ENCODE peak calls at places on chromosomes 7 and 10, in seven cellular contexts. One of them, this sample, is unnamed.

GRCh38 chr10:91864744-91865143 is 44.5 kb downstream of the FGFBP3 start:
- DNase-seq in C1 segment of cervical spinal cord: no peak
- DNase-seq in ovary: no peak
- DNase-seq in NCI-H1417: no peak
- DNase-seq in HS-5: no peak
- DNase-seq in progenitor cell of endocrine pancreas: no peak
- DNase-seq in iPS-NIHi11: no peak
- DNase-seq in this sample: no peak

GRCh38 chr7:144854839-144855424 is 19.1 kb upstream of the TPK1 start:
- DNase-seq in ovary: no peak
- DNase-seq in HS-5: no peak
- DNase-seq in NCI-H1417: peak; percentile 43
- DNase-seq in C1 segment of cervical spinal cord: no peak
- DNase-seq in iPS-NIHi11: peak; percentile 72
- DNase-seq in progenitor cell of endocrine pancreas: no peak
- DNase-seq in this sample: peak; percentile 29

GRCh38 chr10:6239213-6239991 is 36.7 kb downstream of the PFKFB3 start:
- DNase-seq in iPS-NIHi11: no peak
- DNase-seq in HS-5: peak; percentile 86
- DNase-seq in C1 segment of cervical spinal cord: no peak
- DNase-seq in NCI-H1417: no peak
- DNase-seq in ovary: no peak
- DNase-seq in progenitor cell of endocrine pancreas: no peak
- DNase-seq in this sample: no peak

GRCh38 chr10:47288916-47289495 is 11.0 kb upstream of the GDF10 start:
- DNase-seq in NCI-H1417: no peak
- DNase-seq in iPS-NIHi11: no peak
- DNase-seq in ovary: peak; percentile 13
- DNase-seq in HS-5: no peak
- DNase-seq in progenitor cell of endocrine pancreas: no peak
- DNase-seq in C1 segment of cervical spinal cord: no peak
- DNase-seq in this sample: no peak

GRCh38 chr10:80473692-80474596 is 19.8 kb downstream of the TSPAN14 start:
- DNase-seq in C1 segment of cervical spinal cord: no peak
- DNase-seq in progenitor cell of endocrine pancreas: no peak
- DNase-seq in NCI-H1417: no peak
- DNase-seq in iPS-NIHi11: no peak
- DNase-seq in HS-5: no peak
- DNase-seq in ovary: no peak
- DNase-seq in this sample: no peak

GRCh38 chr7:91772100-91772794 is 108.3 kb downstream of the MTERF1 start:
- DNase-seq in iPS-NIHi11: no peak
- DNase-seq in C1 segment of cervical spinal cord: no peak
- DNase-seq in NCI-H1417: no peak
- DNase-seq in progenitor cell of endocrine pancreas: no peak
- DNase-seq in HS-5: no peak
- DNase-seq in ovary: no peak
- DNase-seq in this sample: no peak

GRCh38 chr10:112959207-112959838 is 9.3 kb downstream of the TCF7L2 start:
- DNase-seq in progenitor cell of endocrine pancreas: no peak
- DNase-seq in HS-5: no peak
- DNase-seq in iPS-NIHi11: no peak
- DNase-seq in ovary: no peak
- DNase-seq in NCI-H1417: no peak
- DNase-seq in C1 segment of cervical spinal cord: no peak
- DNase-seq in this sample: no peak

GRCh38 chr10:11444148-11444516 is 167.3 kb downstream of the USP6NL start:
- DNase-seq in progenitor cell of endocrine pancreas: no peak
- DNase-seq in iPS-NIHi11: no peak
- DNase-seq in C1 segment of cervical spinal cord: no peak
- DNase-seq in HS-5: no peak
- DNase-seq in NCI-H1417: no peak
- DNase-seq in ovary: no peak
- DNase-seq in this sample: no peak

GRCh38 chr10:47027108-47027811 is 116.0 kb downstream of the PTPN20 start:
- DNase-seq in NCI-H1417: no peak
- DNase-seq in C1 segment of cervical spinal cord: no peak
- DNase-seq in ovary: peak; percentile 16
- DNase-seq in HS-5: no peak
- DNase-seq in progenitor cell of endocrine pancreas: no peak
- DNase-seq in iPS-NIHi11: no peak
- DNase-seq in this sample: no peak

GRCh38 chr10:47279276-47279675 is 20.7 kb upstream of the GDF10 start:
- DNase-seq in HS-5: no peak
- DNase-seq in C1 segment of cervical spinal cord: no peak
- DNase-seq in iPS-NIHi11: no peak
- DNase-seq in progenitor cell of endocrine pancreas: no peak
- DNase-seq in NCI-H1417: no peak
- DNase-seq in ovary: no peak
- DNase-seq in this sample: no peak

GRCh38 chr7:102849538-102849937 is 63.3 kb upstream of the LRRC17 start:
- DNase-seq in iPS-NIHi11: no peak
- DNase-seq in C1 segment of cervical spinal cord: no peak
- DNase-seq in HS-5: no peak
- DNase-seq in NCI-H1417: no peak
- DNase-seq in ovary: no peak
- DNase-seq in progenitor cell of endocrine pancreas: no peak
- DNase-seq in this sample: no peak

GRCh38 chr7:101066141-101066857 is 19.0 kb upstream of the TRIM56 start:
- DNase-seq in NCI-H1417: peak; percentile 67
- DNase-seq in C1 segment of cervical spinal cord: no peak
- DNase-seq in progenitor cell of endocrine pancreas: no peak
- DNase-seq in HS-5: no peak
- DNase-seq in iPS-NIHi11: no peak
- DNase-seq in ovary: peak; percentile 38
- DNase-seq in this sample: no peak

GRCh38 chr10:95758351-95759025 is 2.5 kb downstream of the ENTPD1 start:
- DNase-seq in NCI-H1417: no peak
- DNase-seq in ovary: no peak
- DNase-seq in iPS-NIHi11: no peak
- DNase-seq in HS-5: no peak
- DNase-seq in C1 segment of cervical spinal cord: no peak
- DNase-seq in progenitor cell of endocrine pancreas: no peak
- DNase-seq in this sample: no peak

GRCh38 chr7:40918701-40919271 is 784.0 kb downstream of the SUGCT start:
- DNase-seq in iPS-NIHi11: no peak
- DNase-seq in NCI-H1417: no peak
- DNase-seq in progenitor cell of endocrine pancreas: no peak
- DNase-seq in ovary: no peak
- DNase-seq in HS-5: peak; percentile 81
- DNase-seq in C1 segment of cervical spinal cord: no peak
- DNase-seq in this sample: no peak

GRCh38 chr7:16092711-16093110 is 328.6 kb downstream of the CRPPA start:
- DNase-seq in iPS-NIHi11: no peak
- DNase-seq in NCI-H1417: no peak
- DNase-seq in C1 segment of cervical spinal cord: no peak
- DNase-seq in HS-5: no peak
- DNase-seq in ovary: no peak
- DNase-seq in progenitor cell of endocrine pancreas: no peak
- DNase-seq in this sample: no peak

GRCh38 chr7:36637417-36637816 is 86.9 kb downstream of the AOAH start:
- DNase-seq in iPS-NIHi11: no peak
- DNase-seq in C1 segment of cervical spinal cord: no peak
- DNase-seq in progenitor cell of endocrine pancreas: no peak
- DNase-seq in HS-5: no peak
- DNase-seq in ovary: no peak
- DNase-seq in NCI-H1417: no peak
- DNase-seq in this sample: no peak

GRCh38 chr7:17236603-17237002 is 61.8 kb upstream of the AHR start:
- DNase-seq in ovary: no peak
- DNase-seq in HS-5: no peak
- DNase-seq in progenitor cell of endocrine pancreas: no peak
- DNase-seq in iPS-NIHi11: no peak
- DNase-seq in NCI-H1417: no peak
- DNase-seq in C1 segment of cervical spinal cord: no peak
- DNase-seq in this sample: no peak

GRCh38 chr10:33478675-33479125 is 144.2 kb upstream of the NRP1 start:
- DNase-seq in HS-5: no peak
- DNase-seq in C1 segment of cervical spinal cord: no peak
- DNase-seq in ovary: no peak
- DNase-seq in iPS-NIHi11: no peak
- DNase-seq in NCI-H1417: peak; percentile 43
- DNase-seq in progenitor cell of endocrine pancreas: no peak
- DNase-seq in this sample: no peak

GRCh38 chr10:13337827-13338196 is 10.3 kb downstream of the SEPHS1 start:
- DNase-seq in iPS-NIHi11: no peak
- DNase-seq in HS-5: no peak
- DNase-seq in C1 segment of cervical spinal cord: no peak
- DNase-seq in ovary: no peak
- DNase-seq in progenitor cell of endocrine pancreas: no peak
- DNase-seq in NCI-H1417: no peak
- DNase-seq in this sample: no peak

GRCh38 chr7:82005056-82005455 is 235.2 kb upstream of the HGF start:
- DNase-seq in progenitor cell of endocrine pancreas: no peak
- DNase-seq in C1 segment of cervical spinal cord: no peak
- DNase-seq in HS-5: no peak
- DNase-seq in iPS-NIHi11: no peak
- DNase-seq in NCI-H1417: no peak
- DNase-seq in ovary: no peak
- DNase-seq in this sample: no peak

GRCh38 chr10:6018422-6018821 is 41.1 kb upstream of the IL15RA start:
- DNase-seq in NCI-H1417: no peak
- DNase-seq in iPS-NIHi11: no peak
- DNase-seq in ovary: peak; percentile 79
- DNase-seq in C1 segment of cervical spinal cord: no peak
- DNase-seq in progenitor cell of endocrine pancreas: no peak
- DNase-seq in HS-5: no peak
- DNase-seq in this sample: no peak